ENCODE peak calls at places on chromosomes 4 and X, in four cellular contexts. B is K562, V is H9, D is GM23338. Z is an unnamed sample.

GRCh38 chr4:139558235-139559094 is 2.4 kb upstream of the SETD7 start:
- DNase-seq in B (no peak), V (no peak), D (no peak), Z (no peak)

GRCh38 chr4:8760561-8760960 is 111.1 kb downstream of the HMX1 start:
- DNase-seq in B (no peak), V (no peak), D (no peak), Z (peak)

GRCh38 chrX:49308604-49309269 is 5.3 kb downstream of the GAGE10 start:
- DNase-seq in B (no peak), V (no peak), D (no peak), Z (peak)

GRCh38 chr4:160495356-160495755 is 1392.5 kb downstream of the RAPGEF2 start:
- DNase-seq in B (no peak), V (no peak), D (no peak), Z (no peak)

GRCh38 chr4:47915378-47915777 is 995 bp upstream of the NFXL1 start:
- DNase-seq in B (no peak), V (no peak), D (no peak), Z (no peak)

GRCh38 chr4:48138936-48139335 is 4.9 kb upstream of the TXK start:
- DNase-seq in B (no peak), V (no peak), D (no peak), Z (no peak)

GRCh38 chrX:153882086-153882498 is 3.9 kb downstream of the L1CAM start:
- DNase-seq in B (no peak), V (no peak), D (no peak), Z (no peak)

GRCh38 chrX:108763559-108763958 is 27.2 kb upstream of the IRS4 start:
- DNase-seq in B (no peak), V (no peak), D (no peak), Z (no peak)

GRCh38 chr4:14841801-14842748 is 160.2 kb upstream of the CPEB2 start:
- DNase-seq in B (no peak), V (no peak), D (no peak), Z (no peak)

GRCh38 chr4:68077737-68078136 is 51.9 kb downstream of the TMPRSS11F start:
- DNase-seq in B (no peak), V (no peak), D (no peak), Z (no peak)

GRCh38 chr4:102868153-102868781 is 525 bp upstream of the CISD2 start:
- DNase-seq in B (no peak), V (no peak), D (no peak), Z (peak)

GRCh38 chrX:68710870-68711576 is 63.6 kb downstream of the STARD8 start:
- DNase-seq in B (peak), V (peak), D (peak), Z (peak)

GRCh38 chr4:4499438-4500123 is 42.3 kb downstream of the STX18 start:
- DNase-seq in B (no peak), V (no peak), D (no peak), Z (no peak)

GRCh38 chr4:76420901-76421581 is at the start of gene CCDC158:
- DNase-seq in B (no peak), V (no peak), D (peak), Z (peak)

GRCh38 chrX:84363054-84363453 is 139.2 kb downstream of the HDX start:
- DNase-seq in B (no peak), V (no peak), D (no peak), Z (no peak)

GRCh38 chrX:20680998-20681397 is 414.3 kb upstream of the RPS6KA3 start:
- DNase-seq in B (no peak), V (no peak), D (no peak), Z (peak)

GRCh38 chr4:41424541-41424940 is 113.4 kb upstream of the LIMCH1 start:
- DNase-seq in B (no peak), V (no peak), D (no peak), Z (no peak)

GRCh38 chr4:79338148-79338547 is 12.3 kb upstream of the NAA11 start:
- DNase-seq in B (no peak), V (no peak), D (no peak), Z (no peak)

GRCh38 chrX:115499112-115499805 is 61.7 kb upstream of the PLS3 start:
- DNase-seq in B (no peak), V (no peak), D (no peak), Z (peak)

GRCh38 chr4:26490111-26490979 is at the start of gene CCKAR:
- DNase-seq in B (no peak), V (no peak), D (peak), Z (no peak)

GRCh38 chr4:170005472-170005871 is 20.7 kb downstream of the MFAP3L start:
- DNase-seq in B (no peak), V (no peak), D (no peak), Z (no peak)

GRCh38 chr4:179989975-179990374 is 2253.2 kb upstream of the TENM3 start:
- DNase-seq in B (no peak), V (no peak), D (no peak), Z (no peak)

GRCh38 chr4:6535329-6535692 is 39.7 kb upstream of the MAN2B2 start:
- DNase-seq in B (no peak), V (no peak), D (no peak), Z (peak)

GRCh38 chr4:19319607-19320006 is 932.1 kb upstream of the SLIT2 start:
- DNase-seq in B (no peak), V (no peak), D (peak), Z (no peak)

GRCh38 chr4:122142687-122143086 is 9.4 kb upstream of the BLTP1 start:
- DNase-seq in B (no peak), V (no peak), D (no peak), Z (no peak)

GRCh38 chr4:123198706-123199105 is 197.9 kb upstream of the SPRY1 start:
- DNase-seq in B (no peak), V (no peak), D (no peak), Z (peak)

GRCh38 chr4:181959121-181959520 is 284.1 kb upstream of the TENM3 start:
- DNase-seq in B (no peak), V (no peak), D (no peak), Z (no peak)

GRCh38 chrX:67523002-67523711 is 20.7 kb upstream of the AR start:
- DNase-seq in B (no peak), V (no peak), D (no peak), Z (no peak)
- H3K4me2 ChIP-seq in B (no peak), V (no peak), D (no peak), Z (no peak)

GRCh38 chrX:136759968-136760367 is 20.8 kb downstream of the ARHGEF6 start:
- DNase-seq in B (no peak), V (peak), D (peak), Z (no peak)
- H2AFZ ChIP-seq in B (no peak), V (no peak), D (no peak), Z (no peak)

GRCh38 chrX:112645774-112646173 is 34.0 kb downstream of the LHFPL1 start:
- DNase-seq in B (no peak), V (no peak), D (no peak), Z (no peak)
- H3K4me2 ChIP-seq in B (no peak), V (no peak), D (no peak), Z (no peak)

GRCh38 chr4:23630110-23630509 is 259.7 kb downstream of the PPARGC1A start:
- DNase-seq in B (no peak), V (no peak), D (no peak), Z (no peak)

GRCh38 chr4:23631255-23631950 is 258.4 kb downstream of the PPARGC1A start:
- DNase-seq in B (no peak), V (peak), D (peak), Z (no peak)

GRCh38 chr4:23635468-23635867 is 254.4 kb downstream of the PPARGC1A start:
- DNase-seq in B (no peak), V (no peak), D (no peak), Z (no peak)
- H2AFZ ChIP-seq in B (no peak), V (no peak), D (no peak), Z (no peak)

GRCh38 chr4:184613405-184613804 is 35.8 kb downstream of the CASP3 start:
- DNase-seq in B (no peak), V (no peak), D (no peak), Z (no peak)

GRCh38 chr4:184617611-184618196 is 31.5 kb downstream of the CASP3 start:
- DNase-seq in B (no peak), V (peak), D (peak), Z (no peak)

GRCh38 chr4:184614509-184614908 is 34.7 kb downstream of the CASP3 start:
- DNase-seq in B (no peak), V (no peak), D (no peak), Z (no peak)

GRCh38 chr4:184620208-184620867 is 28.9 kb downstream of the CASP3 start:
- DNase-seq in B (no peak), V (no peak), D (no peak), Z (no peak)

DNA sequence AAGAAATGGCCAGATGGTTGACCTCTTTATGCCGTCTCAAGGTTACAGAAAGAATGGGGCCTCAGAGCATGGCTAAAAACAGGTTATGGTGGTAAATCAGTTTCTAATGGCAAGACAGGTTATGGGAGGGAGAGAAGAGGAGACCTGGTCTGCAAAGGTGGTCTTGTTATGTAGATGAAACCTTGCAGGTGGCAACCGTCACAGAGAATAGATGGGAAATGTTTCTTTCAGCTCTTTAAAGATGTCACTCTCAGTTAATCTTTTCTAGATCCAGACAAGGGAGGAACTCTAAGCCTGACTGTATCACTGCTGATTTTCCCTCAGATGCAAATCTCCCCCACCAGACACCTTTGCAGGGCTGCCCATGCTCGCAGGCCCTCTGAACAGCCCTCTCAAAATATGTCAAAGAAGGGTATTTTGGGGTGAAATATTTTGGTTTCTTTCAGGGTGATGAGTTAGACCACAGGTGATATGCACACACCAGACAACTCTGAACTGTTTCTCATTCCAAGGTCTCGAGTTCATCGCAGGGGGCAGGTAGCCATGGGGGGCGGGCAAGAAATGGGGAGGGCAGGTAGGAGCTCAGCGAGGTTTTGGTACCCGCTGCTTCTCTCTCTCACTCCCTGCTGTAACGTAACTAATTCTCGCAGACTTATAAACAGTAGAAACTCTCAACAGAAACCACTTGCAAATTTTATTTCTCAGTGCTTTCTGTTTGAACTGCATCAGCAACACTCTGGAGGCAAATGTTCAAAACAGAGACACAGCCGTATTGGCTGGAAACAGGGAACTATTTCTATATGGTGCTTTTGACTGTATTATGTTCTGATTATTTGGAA is 32.4 kb downstream of the CASP3 start:
- DNase-seq in B (no peak), V (peak), D (peak), Z (no peak)
- H3K4me2 ChIP-seq in B (no peak), V (peak), D (peak), Z (no peak)

Z was measured in osteoblast.